ENCODE peak calls at places on chromosomes 3 and 15, in seven cellular contexts. One of them, this sample, is unnamed.

GRCh38 chr3:170044280-170044679 is 6.5 kb downstream of the GPR160 start:
- DNase-seq in trophoblast cell: no peak
- DNase-seq in mesenchymal stem cell: no peak
- DNase-seq in H9: no peak
- DNase-seq in mesendoderm: no peak
- DNase-seq in neuronal stem cell: no peak
- DNase-seq in H1: no peak
- DNase-seq in this sample: no peak

GRCh38 chr3:64220161-64220560 is 5.1 kb downstream of the PRICKLE2 start:
- DNase-seq in trophoblast cell: no peak
- DNase-seq in mesenchymal stem cell: peak
- DNase-seq in H9: no peak
- DNase-seq in mesendoderm: no peak
- DNase-seq in neuronal stem cell: no peak
- DNase-seq in H1: no peak
- DNase-seq in this sample: peak

GRCh38 chr3:30496496-30496966 is 109.9 kb upstream of the TGFBR2 start:
- DNase-seq in trophoblast cell: no peak
- DNase-seq in mesenchymal stem cell: peak
- DNase-seq in H9: no peak
- DNase-seq in mesendoderm: no peak
- DNase-seq in neuronal stem cell: no peak
- DNase-seq in H1: no peak
- DNase-seq in this sample: peak

GRCh38 chr3:65439641-65440040 is 599.1 kb downstream of the MAGI1 start:
- DNase-seq in trophoblast cell: no peak
- DNase-seq in mesenchymal stem cell: peak
- DNase-seq in H9: peak
- DNase-seq in mesendoderm: peak
- DNase-seq in neuronal stem cell: peak
- DNase-seq in H1: peak
- DNase-seq in this sample: peak

GRCh38 chr3:189903562-189904250 is 217.0 kb downstream of the P3H2 start:
- DNase-seq in trophoblast cell: no peak
- DNase-seq in mesenchymal stem cell: no peak
- DNase-seq in H9: no peak
- DNase-seq in mesendoderm: no peak
- DNase-seq in neuronal stem cell: no peak
- DNase-seq in H1: no peak
- DNase-seq in this sample: no peak

GRCh38 chr3:49397470-49397869 is 14.3 kb downstream of the RHOA start:
- DNase-seq in trophoblast cell: no peak
- DNase-seq in mesenchymal stem cell: peak
- DNase-seq in H9: no peak
- DNase-seq in mesendoderm: peak
- DNase-seq in neuronal stem cell: no peak
- DNase-seq in H1: no peak
- DNase-seq in this sample: no peak

GRCh38 chr3:153574445-153574844 is 412.4 kb downstream of the RAP2B start:
- DNase-seq in trophoblast cell: no peak
- DNase-seq in mesenchymal stem cell: no peak
- DNase-seq in H9: no peak
- DNase-seq in mesendoderm: no peak
- DNase-seq in neuronal stem cell: no peak
- DNase-seq in H1: no peak
- DNase-seq in this sample: no peak

GRCh38 chr3:79139395-79140060 is 628.3 kb downstream of the ROBO1 start:
- DNase-seq in trophoblast cell: no peak
- DNase-seq in mesenchymal stem cell: no peak
- DNase-seq in H9: no peak
- DNase-seq in mesendoderm: no peak
- DNase-seq in neuronal stem cell: no peak
- DNase-seq in H1: no peak
- DNase-seq in this sample: peak

GRCh38 chr3:171257251-171258179 is 202.7 kb downstream of the TNIK start:
- DNase-seq in trophoblast cell: no peak
- DNase-seq in mesenchymal stem cell: no peak
- DNase-seq in H9: no peak
- DNase-seq in mesendoderm: peak
- DNase-seq in neuronal stem cell: no peak
- DNase-seq in H1: no peak
- DNase-seq in this sample: peak

GRCh38 chr3:27090265-27091041 is 278.7 kb downstream of the NEK10 start:
- DNase-seq in trophoblast cell: no peak
- DNase-seq in mesenchymal stem cell: peak
- DNase-seq in H9: no peak
- DNase-seq in mesendoderm: no peak
- DNase-seq in neuronal stem cell: no peak
- DNase-seq in H1: no peak
- DNase-seq in this sample: peak

GRCh38 chr3:65436580-65436979 is 602.1 kb downstream of the MAGI1 start:
- DNase-seq in trophoblast cell: no peak
- DNase-seq in mesenchymal stem cell: peak
- DNase-seq in H9: no peak
- DNase-seq in mesendoderm: peak
- DNase-seq in neuronal stem cell: no peak
- DNase-seq in H1: no peak
- DNase-seq in this sample: no peak

GRCh38 chr3:127444761-127445160 is 145.8 kb downstream of the TPRA1 start:
- DNase-seq in trophoblast cell: no peak
- DNase-seq in mesenchymal stem cell: no peak
- DNase-seq in H9: peak
- DNase-seq in mesendoderm: no peak
- DNase-seq in neuronal stem cell: no peak
- DNase-seq in H1: no peak
- DNase-seq in this sample: no peak

GRCh38 chr3:186746008-186746407 is 28.8 kb downstream of the KNG1 start:
- DNase-seq in trophoblast cell: no peak
- DNase-seq in mesenchymal stem cell: peak
- DNase-seq in H9: peak
- DNase-seq in mesendoderm: peak
- DNase-seq in neuronal stem cell: no peak
- DNase-seq in H1: no peak
- DNase-seq in this sample: peak

GRCh38 chr3:146218880-146219866 is 31.7 kb downstream of the PLSCR4 start:
- DNase-seq in trophoblast cell: peak
- DNase-seq in mesenchymal stem cell: peak
- DNase-seq in H9: no peak
- DNase-seq in mesendoderm: no peak
- DNase-seq in neuronal stem cell: no peak
- DNase-seq in H1: no peak
- DNase-seq in this sample: peak

DNA sequence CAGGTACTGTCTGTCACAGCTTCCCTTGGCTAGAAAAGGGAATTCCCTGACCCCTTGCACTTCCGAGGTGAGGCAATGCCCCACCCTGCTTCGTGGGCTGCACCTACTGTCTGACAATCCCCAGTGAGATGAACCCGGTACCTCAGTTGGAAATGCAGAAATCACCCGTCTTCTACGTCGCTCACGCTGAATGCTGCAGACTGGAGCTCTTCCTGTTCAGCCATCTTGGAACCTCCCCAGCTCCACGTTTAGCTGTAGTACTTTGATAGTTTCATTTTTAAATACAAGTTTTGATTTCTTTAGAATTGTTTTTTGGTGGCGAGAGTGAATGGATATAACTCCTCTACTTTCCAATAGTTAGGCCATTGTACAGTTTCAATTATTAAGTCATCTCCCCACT is 17.8 kb upstream of the HDGFL3 start:
- DNase-seq in trophoblast cell: no peak
- DNase-seq in mesenchymal stem cell: no peak
- DNase-seq in H9: no peak
- DNase-seq in mesendoderm: no peak
- DNase-seq in neuronal stem cell: no peak
- DNase-seq in H1: no peak
- DNase-seq in this sample: no peak
- H3K4ac ChIP-seq in trophoblast cell: no peak
- H3K4ac ChIP-seq in mesenchymal stem cell: no peak
- H3K4ac ChIP-seq in H9: no peak
- H3K4ac ChIP-seq in mesendoderm: no peak
- H3K4ac ChIP-seq in neuronal stem cell: no peak
- H3K4ac ChIP-seq in H1: no peak
- H3K4ac ChIP-seq in this sample: no peak

DNA sequence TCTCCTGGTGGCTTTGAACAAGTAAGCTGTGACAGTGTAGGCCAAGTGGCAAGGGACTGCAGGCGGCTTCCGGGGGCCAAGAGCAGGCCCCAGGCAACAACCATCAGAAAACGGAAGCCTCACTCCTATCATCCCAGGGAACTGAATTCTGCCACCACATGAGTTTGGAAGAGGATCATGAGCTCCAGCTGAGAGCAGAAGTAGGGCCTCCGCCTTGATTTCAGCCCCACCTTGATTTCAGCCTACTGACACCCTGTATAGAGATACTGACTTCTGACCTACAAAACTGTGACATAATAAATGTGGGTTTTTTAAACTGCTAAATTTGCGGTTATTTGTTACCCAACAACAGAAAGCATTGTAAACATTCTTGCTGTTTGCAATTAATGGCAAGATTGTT is 21.6 kb upstream of the RARRES1 start:
- DNase-seq in trophoblast cell: no peak
- DNase-seq in mesenchymal stem cell: no peak
- DNase-seq in H9: no peak
- DNase-seq in mesendoderm: no peak
- DNase-seq in neuronal stem cell: no peak
- DNase-seq in H1: no peak
- DNase-seq in this sample: no peak
- H3K4ac ChIP-seq in trophoblast cell: no peak
- H3K4ac ChIP-seq in mesenchymal stem cell: no peak
- H3K4ac ChIP-seq in H9: no peak
- H3K4ac ChIP-seq in mesendoderm: no peak
- H3K4ac ChIP-seq in neuronal stem cell: no peak
- H3K4ac ChIP-seq in H1: no peak
- H3K4ac ChIP-seq in this sample: no peak

GRCh38 chr15:96657096-96657495 is 326.6 kb downstream of the NR2F2 start:
- DNase-seq in trophoblast cell: no peak
- DNase-seq in mesenchymal stem cell: no peak
- DNase-seq in H9: no peak
- DNase-seq in mesendoderm: peak
- DNase-seq in neuronal stem cell: no peak
- DNase-seq in H1: no peak
- DNase-seq in this sample: no peak
- H3K4ac ChIP-seq in trophoblast cell: no peak
- H3K4ac ChIP-seq in mesenchymal stem cell: no peak
- H3K4ac ChIP-seq in H9: no peak
- H3K4ac ChIP-seq in mesendoderm: no peak
- H3K4ac ChIP-seq in neuronal stem cell: no peak
- H3K4ac ChIP-seq in H1: no peak
- H3K4ac ChIP-seq in this sample: no peak

DNA sequence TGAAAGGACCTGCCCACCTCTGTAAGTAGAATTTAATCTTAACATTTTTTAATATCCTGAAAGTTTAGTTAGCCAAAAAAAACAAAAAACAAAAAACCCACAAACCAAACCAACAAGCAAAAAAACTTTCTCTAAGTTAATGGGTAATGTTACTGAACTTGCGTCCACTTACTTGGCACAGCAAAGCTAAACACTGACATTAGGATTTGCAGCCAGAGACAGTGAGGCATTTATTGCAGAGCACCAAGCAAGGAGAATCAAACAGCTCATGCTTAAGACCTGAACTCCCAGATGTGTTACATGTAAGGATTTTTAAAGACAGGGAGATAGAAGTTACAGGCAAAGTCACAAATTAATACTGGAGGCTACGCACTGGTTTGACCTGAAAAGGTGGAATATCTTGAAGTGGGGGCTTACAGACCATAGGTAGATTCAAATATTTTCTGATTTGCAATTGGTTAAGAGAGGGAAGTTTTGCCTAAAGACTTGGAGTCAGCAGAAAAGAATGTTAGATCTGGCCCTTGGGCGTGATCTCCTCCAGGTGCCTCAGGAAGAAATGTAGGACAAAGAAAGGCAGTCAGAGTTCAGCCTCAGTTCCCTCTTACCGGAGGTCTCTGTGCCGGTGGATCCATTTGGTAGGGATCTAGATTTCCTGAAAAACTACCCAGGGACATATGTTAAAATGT is 205.0 kb downstream of the ADAMTSL3 start:
- DNase-seq in trophoblast cell: peak
- DNase-seq in mesenchymal stem cell: no peak
- DNase-seq in H9: no peak
- DNase-seq in mesendoderm: peak
- DNase-seq in neuronal stem cell: no peak
- DNase-seq in H1: no peak
- DNase-seq in this sample: peak
- H3K4ac ChIP-seq in trophoblast cell: no peak
- H3K4ac ChIP-seq in mesenchymal stem cell: no peak
- H3K4ac ChIP-seq in H9: no peak
- H3K4ac ChIP-seq in mesendoderm: no peak
- H3K4ac ChIP-seq in neuronal stem cell: no peak
- H3K4ac ChIP-seq in H1: no peak
- H3K4ac ChIP-seq in this sample: no peak

DNA sequence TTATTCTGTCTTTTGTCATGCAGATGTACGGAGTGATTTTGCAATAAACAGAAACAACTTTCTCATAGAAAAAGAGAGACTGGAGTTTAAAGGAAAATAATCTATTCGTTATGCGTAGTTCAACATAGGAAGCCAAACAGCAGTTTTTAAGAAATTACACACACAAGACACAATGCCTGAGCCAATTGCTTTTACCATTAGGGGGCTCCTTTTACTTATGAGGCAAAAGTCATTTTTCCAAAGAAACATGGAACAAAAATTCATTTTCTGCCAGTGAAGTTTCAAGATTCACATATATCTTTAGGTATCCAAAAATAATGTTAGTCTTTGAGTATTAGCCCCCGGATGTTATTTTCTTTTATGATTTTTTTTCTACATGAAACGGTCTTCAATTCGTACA is 10.7 kb downstream of the CNTN6 start:
- DNase-seq in trophoblast cell: no peak
- DNase-seq in mesenchymal stem cell: no peak
- DNase-seq in H9: no peak
- DNase-seq in mesendoderm: peak
- DNase-seq in neuronal stem cell: no peak
- DNase-seq in H1: no peak
- DNase-seq in this sample: no peak
- H3K4ac ChIP-seq in trophoblast cell: no peak
- H3K4ac ChIP-seq in mesenchymal stem cell: no peak
- H3K4ac ChIP-seq in H9: no peak
- H3K4ac ChIP-seq in mesendoderm: no peak
- H3K4ac ChIP-seq in neuronal stem cell: no peak
- H3K4ac ChIP-seq in H1: no peak
- H3K4ac ChIP-seq in this sample: no peak

This sample was measured in IMR-90.